ENCODE peak calls at places on chromosome 5, in four cellular contexts. One of them, this sample, is unnamed.

GRCh38 chr5:151895660-151896040 is 29.0 kb downstream of the GLRA1 start:
- DNase-seq in adipocyte: no peak
- DNase-seq in NCI-H524: no peak
- DNase-seq in stimulated activated CD4-positive, alpha-beta T cell treated with anti-CD3 and anti-CD28 coated beads, TNF-alpha, amount 100 ng/mL, for 24 hours: no peak
- DNase-seq in this sample: peak

GRCh38 chr5:60948738-60949137 is 3.7 kb downstream of the NDUFAF2 start:
- DNase-seq in adipocyte: no peak
- DNase-seq in NCI-H524: no peak
- DNase-seq in stimulated activated CD4-positive, alpha-beta T cell treated with anti-CD3 and anti-CD28 coated beads, TNF-alpha, amount 100 ng/mL, for 24 hours: no peak
- DNase-seq in this sample: no peak

GRCh38 chr5:139147743-139148079 is 50.5 kb downstream of the SIL1 start:
- DNase-seq in adipocyte: peak
- DNase-seq in NCI-H524: no peak
- DNase-seq in stimulated activated CD4-positive, alpha-beta T cell treated with anti-CD3 and anti-CD28 coated beads, TNF-alpha, amount 100 ng/mL, for 24 hours: no peak
- DNase-seq in this sample: peak

GRCh38 chr5:168404366-168404765 is 81.9 kb upstream of the RARS1 start:
- DNase-seq in adipocyte: peak
- DNase-seq in NCI-H524: no peak
- DNase-seq in stimulated activated CD4-positive, alpha-beta T cell treated with anti-CD3 and anti-CD28 coated beads, TNF-alpha, amount 100 ng/mL, for 24 hours: no peak
- DNase-seq in this sample: peak

GRCh38 chr5:143146161-143146560 is 257.3 kb downstream of the NR3C1 start:
- DNase-seq in adipocyte: no peak
- DNase-seq in NCI-H524: no peak
- DNase-seq in stimulated activated CD4-positive, alpha-beta T cell treated with anti-CD3 and anti-CD28 coated beads, TNF-alpha, amount 100 ng/mL, for 24 hours: no peak
- DNase-seq in this sample: no peak

GRCh38 chr5:137190441-137190840 is 308.7 kb downstream of the SPOCK1 start:
- DNase-seq in adipocyte: peak
- DNase-seq in NCI-H524: no peak
- DNase-seq in stimulated activated CD4-positive, alpha-beta T cell treated with anti-CD3 and anti-CD28 coated beads, TNF-alpha, amount 100 ng/mL, for 24 hours: no peak
- DNase-seq in this sample: peak

GRCh38 chr5:78467744-78468357 is 107.4 kb downstream of the SCAMP1 start:
- DNase-seq in adipocyte: peak
- DNase-seq in NCI-H524: peak
- DNase-seq in stimulated activated CD4-positive, alpha-beta T cell treated with anti-CD3 and anti-CD28 coated beads, TNF-alpha, amount 100 ng/mL, for 24 hours: no peak
- DNase-seq in this sample: peak

GRCh38 chr5:73960023-73960422 is 334.0 kb downstream of the ARHGEF28 start:
- DNase-seq in adipocyte: no peak
- DNase-seq in NCI-H524: no peak
- DNase-seq in stimulated activated CD4-positive, alpha-beta T cell treated with anti-CD3 and anti-CD28 coated beads, TNF-alpha, amount 100 ng/mL, for 24 hours: no peak
- DNase-seq in this sample: no peak

GRCh38 chr5:131274341-131275063 is 10.6 kb downstream of the CDC42SE2 start:
- DNase-seq in adipocyte: no peak
- DNase-seq in NCI-H524: no peak
- DNase-seq in stimulated activated CD4-positive, alpha-beta T cell treated with anti-CD3 and anti-CD28 coated beads, TNF-alpha, amount 100 ng/mL, for 24 hours: no peak
- DNase-seq in this sample: no peak

This sample was measured in GM03348.